ENCODE peak calls at places on chromosomes 6 and 20, in seven cellular contexts. D is fibroblast of pulmonary artery; C is effector memory CD4-positive, alpha-beta T cell; S is stimulated activated CD8-positive, alpha-beta memory T cell treated with anti-CD3 and anti-CD28 coated beads, Interleukin-15, amount 100 ng/mL, for 24 hours; W is HT1080; R is NCI-H1436; F is stimulated activated naive CD8-positive, alpha-beta T cell treated with anti-CD3 and anti-CD28 coated beads, Interleukin-15, Interleukin-2, amounts not matched to agents 100 U/mL and 50 U/mL, for 24 hours. U is an unnamed sample.

GRCh38 chr20:25032478-25033183 is 25.3 kb downstream of the ACSS1 start:
- DNase-seq in R (no peak), S (no peak), W (no peak), C (no peak), F (no peak), D (peak), U (no peak)

GRCh38 chr6:20034408-20034769 is 177.9 kb downstream of the MBOAT1 start:
- DNase-seq in R (no peak), W (no peak), S (no peak), C (no peak), F (no peak), D (no peak), U (no peak)

GRCh38 chr6:154165488-154165887 is 126.4 kb downstream of the OPRM1 start:
- DNase-seq in C (no peak), F (no peak), W (no peak), S (no peak), D (peak), R (no peak), U (no peak)

GRCh38 chr20:59703046-59703445 is 98.7 kb downstream of the PHACTR3 start:
- DNase-seq in F (no peak), W (no peak), D (no peak), R (no peak), S (no peak), C (no peak), U (no peak)

GRCh38 chr20:55173601-55174000 is 698.2 kb downstream of the DOK5 start:
- DNase-seq in C (no peak), D (no peak), F (no peak), S (no peak), R (no peak), W (no peak), U (no peak)

GRCh38 chr6:82608365-82608764 is 244.7 kb downstream of the TPBG start:
- DNase-seq in C (no peak), D (no peak), R (no peak), S (no peak), F (no peak), W (no peak), U (no peak)

GRCh38 chr6:145096846-145097245 is 638.5 kb downstream of the EPM2A start:
- DNase-seq in F (no peak), C (no peak), S (no peak), D (no peak), W (peak), R (peak), U (no peak)

GRCh38 chr6:26415791-26416190 is 13.7 kb downstream of the BTN3A1 start:
- DNase-seq in C (no peak), F (no peak), W (peak), S (no peak), D (no peak), R (no peak), U (no peak)

GRCh38 chr6:155327326-155328073 is 13.2 kb upstream of the TFB1M start:
- DNase-seq in F (peak), C (no peak), D (peak), S (peak), W (peak), R (peak), U (no peak)

GRCh38 chr6:37173573-37174195 is 3.7 kb downstream of the PIM1 start:
- DNase-seq in D (peak), W (no peak), S (no peak), C (peak), F (peak), R (no peak), U (no peak)

GRCh38 chr6:79775222-79775621 is 144.1 kb downstream of the SH3BGRL2 start:
- DNase-seq in C (no peak), W (no peak), S (no peak), F (no peak), D (no peak), R (no peak), U (no peak)

GRCh38 chr6:71287038-71287437 is 1.6 kb upstream of the OGFRL1 start:
- DNase-seq in C (no peak), S (no peak), W (no peak), R (no peak), F (no peak), D (no peak), U (no peak)

GRCh38 chr6:21559238-21559637 is 34.3 kb upstream of the SOX4 start:
- DNase-seq in D (no peak), F (no peak), W (no peak), C (no peak), S (no peak), R (peak), U (no peak)

GRCh38 chr6:29466241-29466640 is 9.3 kb downstream of the OR2H1 start:
- DNase-seq in F (no peak), D (no peak), W (peak), C (no peak), R (no peak), S (no peak), U (no peak)

GRCh38 chr20:39822667-39823066 is 860.5 kb downstream of the DHX35 start:
- DNase-seq in F (no peak), D (peak), W (peak), R (no peak), C (no peak), S (no peak), U (no peak)

GRCh38 chr20:25005661-25006060 is 13.1 kb upstream of the APMAP start:
- DNase-seq in F (no peak), C (no peak), S (no peak), D (no peak), W (no peak), R (no peak), U (no peak)

GRCh38 chr6:29764422-29765196 is 41.4 kb downstream of the HLA-F start:
- DNase-seq in S (no peak), D (no peak), C (no peak), F (no peak), W (no peak), R (no peak), U (no peak)

GRCh38 chr6:156589281-156589680 is 187.9 kb upstream of the ARID1B start:
- DNase-seq in S (no peak), D (peak), F (no peak), W (peak), C (no peak), R (no peak), U (no peak)

GRCh38 chr20:4973330-4974097 is 27.8 kb downstream of the SLC23A2 start:
- DNase-seq in D (peak), F (peak), S (no peak), W (peak), R (no peak), C (no peak), U (no peak)

GRCh38 chr6:157732007-157732406 is 91.0 kb upstream of the SNX9 start:
- DNase-seq in D (no peak), C (no peak), S (no peak), F (no peak), R (no peak), W (no peak), U (no peak)

GRCh38 chr6:32967151-32968091 is 973 bp upstream of the BRD2 start:
- DNase-seq in C (no peak), F (no peak), R (peak), D (peak), W (peak), S (no peak), U (no peak)

GRCh38 chr20:41618807-41619294 is 674 bp upstream of the CHD6 start:
- DNase-seq in S (no peak), C (no peak), W (no peak), F (no peak), D (no peak), R (no peak), U (no peak)

GRCh38 chr20:60953311-60953710 is 298.8 kb upstream of the CDH4 start:
- DNase-seq in W (no peak), F (no peak), S (no peak), D (no peak), C (no peak), R (no peak), U (no peak)

GRCh38 chr6:118712955-118713354 is 61.6 kb upstream of the CEP85L start:
- DNase-seq in S (no peak), D (peak), R (no peak), W (peak), C (no peak), F (no peak), U (no peak)

GRCh38 chr6:32843321-32843978 is 397 bp downstream of the PSMB8 start:
- DNase-seq in R (no peak), W (no peak), C (no peak), D (no peak), S (no peak), F (no peak), U (no peak)

GRCh38 chr20:5448449-5449118 is 131.8 kb upstream of the PROKR2 start:
- DNase-seq in S (peak), C (no peak), W (peak), F (peak), R (peak), D (peak), U (no peak)

GRCh38 chr6:148997863-148998262 is 251.0 kb downstream of the UST start:
- DNase-seq in F (no peak), S (no peak), R (no peak), D (peak), C (no peak), W (no peak), U (no peak)

U was measured in omental fat pad.